ENCODE peak calls at places on chromosomes 16 and 17, in seven cellular contexts. E is transverse colon, T is A549, F is body of pancreas, U is HCT116, L is adrenal gland, B is stomach. Q is an unnamed sample.

GRCh38 chr17:17243163-17243562 is 6.2 kb upstream of the FLCN start:
- DNase-seq in E (no peak), T (no peak), F (no peak), U (no peak), L (no peak), B (no peak), Q (no peak)

GRCh38 chr16:714558-715447 is at the start of gene METRN:
- DNase-seq in E (peak), T (peak), F (peak), U (no peak), L (peak), B (peak), Q (peak)

GRCh38 chr17:4492762-4493561 is 5.7 kb upstream of the SPNS2 start:
- DNase-seq in E (peak), T (peak), F (peak), U (no peak), L (peak), B (peak), Q (peak)

GRCh38 chr16:70714526-70715112 is 28.8 kb upstream of the MTSS2 start:
- DNase-seq in E (no peak), T (no peak), F (no peak), U (no peak), L (no peak), B (no peak), Q (no peak)

GRCh38 chr16:86549076-86549892 is 5.8 kb downstream of the MTHFSD start:
- DNase-seq in E (no peak), T (no peak), F (no peak), U (no peak), L (no peak), B (no peak), Q (no peak)

GRCh38 chr17:19705201-19705600 is 11.2 kb downstream of the SLC47A2 start:
- DNase-seq in E (no peak), T (no peak), F (no peak), U (no peak), L (peak), B (no peak), Q (no peak)

GRCh38 chr16:67961551-67961957 is 6.9 kb downstream of the SLC12A4 start:
- DNase-seq in E (peak), T (no peak), F (peak), U (no peak), L (no peak), B (peak), Q (no peak)

GRCh38 chr17:58289869-58290268 is 9.1 kb upstream of the MPO start:
- DNase-seq in E (no peak), T (no peak), F (no peak), U (no peak), L (no peak), B (peak), Q (no peak)

GRCh38 chr17:78375401-78376079 is 2.9 kb upstream of the PGS1 start:
- DNase-seq in E (no peak), T (no peak), F (no peak), U (no peak), L (no peak), B (no peak), Q (no peak)

GRCh38 chr17:64110436-64111152 is 19.4 kb downstream of the ERN1 start:
- DNase-seq in E (no peak), T (no peak), F (no peak), U (no peak), L (no peak), B (no peak), Q (no peak)

GRCh38 chr17:37488009-37488604 is 1.6 kb upstream of the DUSP14 start:
- DNase-seq in E (no peak), T (peak), F (no peak), U (peak), L (no peak), B (no peak), Q (no peak)

GRCh38 chr16:81730090-81731051 is 48.7 kb upstream of the PLCG2 start:
- DNase-seq in E (peak), T (peak), F (peak), U (peak), L (peak), B (peak), Q (peak)

GRCh38 chr17:78899361-78900260 is 3.4 kb downstream of the CEP295NL start:
- DNase-seq in E (no peak), T (no peak), F (peak), U (no peak), L (no peak), B (no peak), Q (no peak)

GRCh38 chr16:13300066-13300465 is 398.7 kb downstream of the SHISA9 start:
- DNase-seq in E (no peak), T (no peak), F (no peak), U (no peak), L (no peak), B (no peak), Q (no peak)

GRCh38 chr16:46822270-46822669 is 8.7 kb downstream of the C16orf87 start:
- DNase-seq in E (no peak), T (no peak), F (no peak), U (no peak), L (no peak), B (no peak), Q (no peak)

GRCh38 chr16:22388101-22388644 is 13.8 kb upstream of the CDR2 start:
- DNase-seq in E (no peak), T (no peak), F (no peak), U (no peak), L (no peak), B (no peak), Q (no peak)

GRCh38 chr17:47729486-47729885 is 3.5 kb upstream of the TBX21 start:
- DNase-seq in E (no peak), T (no peak), F (no peak), U (no peak), L (no peak), B (no peak), Q (no peak)

GRCh38 chr16:56848955-56849689 is 15.9 kb upstream of the SLC12A3 start:
- DNase-seq in E (no peak), T (no peak), F (no peak), U (no peak), L (peak), B (no peak), Q (no peak)

GRCh38 chr17:27553019-27553511 is 77.9 kb upstream of the LGALS9 start:
- DNase-seq in E (peak), T (no peak), F (peak), U (no peak), L (no peak), B (no peak), Q (peak)

DNA sequence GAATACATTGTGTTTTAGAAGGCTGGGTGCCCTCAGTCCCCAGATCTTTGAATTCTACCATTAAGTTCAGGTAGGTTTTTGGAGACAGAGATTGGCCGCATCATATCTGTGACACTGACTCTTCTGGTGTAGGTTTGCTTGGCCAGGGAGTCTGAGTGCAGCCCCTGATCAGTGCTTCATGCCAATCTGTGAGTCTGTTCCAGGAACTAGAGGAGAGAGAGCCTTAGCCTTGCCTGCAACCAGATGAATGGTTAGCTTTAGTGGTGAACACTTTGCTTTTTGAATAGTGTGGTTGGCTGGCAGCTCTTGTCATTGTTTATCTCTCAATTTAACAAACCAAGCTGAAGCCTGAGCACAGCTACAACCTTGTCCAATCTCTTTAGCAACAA is 87.8 kb downstream of the PLXDC1 start:
- DNase-seq in E (no peak), T (no peak), F (no peak), U (no peak), L (no peak), B (no peak), Q (no peak)
- H3K27ac ChIP-seq in E (no peak), T (no peak), F (no peak), U (no peak), L (no peak), B (no peak), Q (no peak)

DNA sequence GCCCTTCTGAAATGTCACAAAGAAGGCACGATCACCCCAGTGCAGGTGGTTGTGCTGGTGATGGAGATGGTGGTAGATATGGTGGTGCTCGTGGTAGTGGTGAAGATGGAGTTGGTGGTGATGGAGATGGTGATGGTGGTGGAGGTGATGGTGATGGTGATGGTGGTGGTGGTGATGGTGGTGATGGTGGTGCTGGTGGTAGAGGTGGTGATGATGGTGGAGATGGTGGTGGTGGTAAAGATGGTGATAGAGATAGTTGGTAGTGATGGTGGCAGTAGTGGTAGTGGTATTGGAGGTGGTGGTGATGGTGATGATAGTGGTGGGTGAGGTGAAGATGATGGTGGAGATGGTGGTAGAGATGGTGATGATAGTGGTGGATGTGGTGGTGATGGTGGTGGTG is 88.1 kb upstream of the SALL1 start:
- DNase-seq in E (no peak), T (no peak), F (no peak), U (no peak), L (no peak), B (no peak), Q (no peak)
- TF ChIP-seq POLR2A in E (no peak), T (no peak), F (no peak), U (no peak), L (no peak), B (no peak), Q (no peak)

GRCh38 chr17:34926661-34927060 is 34.6 kb downstream of the CCT6B start:
- DNase-seq in E (no peak), T (no peak), F (no peak), U (no peak), L (no peak), B (no peak), Q (no peak)
- H3K27ac ChIP-seq in E (no peak), T (no peak), F (no peak), U (no peak), L (no peak), B (no peak), Q (no peak)

DNA sequence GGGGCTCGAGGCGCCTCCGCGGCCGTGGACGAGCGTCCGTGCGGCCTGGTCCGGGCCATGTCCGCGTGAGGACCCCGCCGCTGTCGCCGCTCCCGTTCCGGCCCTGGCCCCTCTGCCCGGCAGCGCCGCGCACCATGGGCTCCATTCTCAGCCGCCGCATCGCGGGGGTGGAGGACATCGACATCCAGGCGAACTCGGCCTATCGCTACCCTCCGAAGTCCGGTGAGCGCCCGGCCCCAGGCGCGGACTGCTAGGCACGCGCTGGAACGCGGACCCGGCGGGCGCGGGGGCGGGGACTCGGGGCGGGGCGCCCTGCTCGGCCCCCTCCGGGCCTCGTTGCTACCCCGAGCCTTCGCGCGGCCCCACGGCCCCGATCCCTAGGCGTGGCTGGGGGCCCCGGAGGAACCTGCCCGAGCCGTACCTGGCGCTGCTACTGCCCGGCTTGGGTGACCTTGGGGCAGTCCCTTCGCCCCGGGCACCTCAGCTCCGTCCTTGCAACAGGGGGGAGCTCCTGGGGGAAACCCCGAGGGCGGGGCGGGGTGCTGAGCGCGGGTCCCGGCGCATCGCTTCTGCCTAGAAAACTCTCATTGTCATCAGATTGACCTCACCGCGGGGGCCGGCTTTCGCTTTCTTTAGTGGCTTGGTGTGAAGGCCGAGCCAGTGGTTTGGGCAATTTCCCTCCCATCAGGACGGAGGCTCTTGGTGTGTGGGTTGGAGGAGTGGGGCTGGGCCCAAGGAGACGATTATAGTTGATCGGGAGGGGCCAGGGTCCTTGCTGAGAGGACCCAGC is 396 bp downstream of the MGRN1 start:
- DNase-seq in E (peak), T (no peak), F (peak), U (no peak), L (peak), B (peak), Q (peak)
- TF ChIP-seq POLR2A in E (peak), T (peak), F (peak), U (peak), L (peak), B (no peak), Q (peak)

GRCh38 chr17:38741853-38742421 is 6.2 kb downstream of the PCGF2 start:
- DNase-seq in E (peak), T (no peak), F (peak), U (no peak), L (no peak), B (peak), Q (no peak)

GRCh38 chr17:38740806-38741205 is 7.3 kb downstream of the PCGF2 start:
- DNase-seq in E (no peak), T (no peak), F (no peak), U (no peak), L (no peak), B (no peak), Q (no peak)

GRCh38 chr17:38743556-38744171 is 4.5 kb downstream of the PCGF2 start:
- DNase-seq in E (no peak), T (no peak), F (peak), U (no peak), L (no peak), B (no peak), Q (no peak)

GRCh38 chr17:38741443-38741842 is 6.7 kb downstream of the PCGF2 start:
- DNase-seq in E (no peak), T (no peak), F (no peak), U (no peak), L (no peak), B (no peak), Q (no peak)

DNA sequence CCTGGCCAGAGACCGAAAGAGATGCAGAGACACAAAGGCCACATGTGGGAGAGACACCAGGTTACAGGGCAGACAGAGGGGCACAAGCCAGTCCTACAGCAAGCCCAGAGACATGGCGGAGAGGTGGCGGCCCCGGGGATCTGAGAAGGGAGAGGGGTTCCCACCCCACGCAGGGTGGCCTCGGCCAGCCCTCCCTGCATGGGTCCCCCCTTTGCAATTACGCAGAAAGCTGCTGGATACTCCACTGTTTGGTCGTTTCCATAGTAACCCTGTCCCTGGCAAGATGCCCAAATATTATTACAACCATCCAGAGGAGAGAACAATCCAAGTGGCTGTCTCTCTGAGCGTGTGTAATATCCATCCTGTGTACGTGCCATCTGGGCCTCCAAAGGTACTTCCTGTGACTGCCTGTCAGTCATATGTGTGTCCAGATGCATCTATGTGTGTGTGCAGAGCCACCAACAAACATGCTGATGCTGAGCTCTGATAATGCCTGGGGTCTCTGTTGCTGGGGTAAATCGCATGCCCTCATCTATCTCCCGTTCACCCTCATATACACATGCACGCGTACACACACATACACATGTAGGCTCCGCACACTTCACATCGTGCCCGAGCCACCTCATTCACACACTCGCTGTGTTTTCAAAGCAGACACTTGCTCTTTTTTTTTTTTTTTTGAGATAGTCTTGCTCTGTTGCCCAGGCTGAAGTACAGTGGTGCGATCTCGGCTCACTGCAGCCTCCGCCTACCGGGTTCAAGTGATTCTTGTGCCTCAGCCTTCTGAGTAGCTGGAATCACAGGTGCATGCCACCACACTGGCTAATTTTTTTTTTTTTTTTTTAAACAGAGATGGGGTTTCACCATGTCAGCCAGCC is 5.5 kb downstream of the PCGF2 start:
- DNase-seq in E (peak), T (no peak), F (peak), U (no peak), L (no peak), B (no peak), Q (peak)
- H3K27ac ChIP-seq in E (peak), T (no peak), F (peak), U (no peak), L (no peak), B (peak), Q (peak)

GRCh38 chr17:60525624-60526514 is at the start of gene APPBP2:
- DNase-seq in E (peak), T (peak), F (peak), U (peak), L (peak), B (peak), Q (peak)
- TF ChIP-seq POLR2A in E (peak), T (peak), F (peak), U (peak), L (peak), B (peak), Q (peak)

GRCh38 chr17:81083125-81083765 is 48.3 kb downstream of the BAIAP2 start:
- DNase-seq in E (no peak), T (no peak), F (peak), U (no peak), L (peak), B (peak), Q (no peak)

GRCh38 chr17:81082177-81083073 is 47.5 kb downstream of the BAIAP2 start:
- DNase-seq in E (no peak), T (no peak), F (peak), U (no peak), L (no peak), B (peak), Q (no peak)

GRCh38 chr17:81084691-81085419 is 49.9 kb downstream of the BAIAP2 start:
- DNase-seq in E (no peak), T (no peak), F (peak), U (no peak), L (no peak), B (peak), Q (no peak)

GRCh38 chr17:81086789-81087551 is 52.0 kb downstream of the BAIAP2 start:
- DNase-seq in E (peak), T (no peak), F (no peak), U (no peak), L (no peak), B (peak), Q (no peak)

GRCh38 chr17:81085420-81085911 is 50.5 kb downstream of the BAIAP2 start:
- DNase-seq in E (no peak), T (no peak), F (no peak), U (no peak), L (no peak), B (peak), Q (no peak)
- H3K27ac ChIP-seq in E (no peak), T (no peak), F (no peak), U (no peak), L (no peak), B (peak), Q (no peak)

DNA sequence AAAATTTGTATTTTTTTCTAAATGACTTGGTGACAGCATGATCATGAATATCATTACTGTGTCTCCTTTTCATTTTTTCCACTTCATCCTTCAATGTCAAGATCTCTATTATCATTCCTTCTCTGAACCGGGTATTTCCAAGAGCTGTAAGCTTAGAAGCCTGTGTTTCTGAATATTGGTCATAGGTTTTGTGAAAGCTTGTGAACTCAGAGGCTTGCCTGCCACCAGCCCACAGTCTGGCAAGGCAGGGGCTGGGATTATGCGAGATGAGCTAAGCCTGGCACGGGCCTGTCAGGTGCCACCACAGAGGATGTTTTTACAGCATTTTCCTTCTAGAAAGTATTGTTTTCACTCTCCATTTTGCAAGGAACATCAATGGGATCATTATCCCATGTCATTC is 92.8 kb downstream of the MYH10 start:
- DNase-seq in E (no peak), T (no peak), F (no peak), U (no peak), L (no peak), B (no peak), Q (no peak)
- TF ChIP-seq POLR2A in E (no peak), T (no peak), F (no peak), U (no peak), L (no peak), B (no peak), Q (no peak)

GRCh38 chr17:81097943-81098308 is 63.0 kb downstream of the BAIAP2 start:
- DNase-seq in E (peak), T (peak), F (no peak), U (peak), L (peak), B (no peak), Q (no peak)
- H3K27ac ChIP-seq in E (peak), T (peak), F (no peak), U (peak), L (no peak), B (peak), Q (peak)

GRCh38 chr17:28816540-28816939 is 26.1 kb downstream of the FAM222B start:
- DNase-seq in E (no peak), T (no peak), F (no peak), U (no peak), L (no peak), B (no peak), Q (no peak)

GRCh38 chr17:28810437-28810836 is 32.2 kb downstream of the FAM222B start:
- DNase-seq in E (no peak), T (no peak), F (no peak), U (no peak), L (no peak), B (no peak), Q (no peak)

GRCh38 chr17:28811594-28812135 is 30.9 kb downstream of the FAM222B start:
- DNase-seq in E (peak), T (peak), F (no peak), U (peak), L (no peak), B (no peak), Q (no peak)

GRCh38 chr17:28812980-28813377 is 29.6 kb downstream of the FAM222B start:
- DNase-seq in E (no peak), T (no peak), F (no peak), U (no peak), L (no peak), B (no peak), Q (no peak)

GRCh38 chr17:28812136-28812979 is 30.2 kb downstream of the FAM222B start:
- DNase-seq in E (peak), T (peak), F (peak), U (peak), L (peak), B (peak), Q (peak)
- TF ChIP-seq POLR2A in E (peak), T (peak), F (no peak), U (no peak), L (no peak), B (no peak), Q (peak)